ENCODE peak calls at places on chromosomes 2 and 18, in four cellular contexts. One of them, this sample, is unnamed. For H3K79me2, the result is how much of the 10 kb centered on the place peaks cover.

GRCh38 chr2:10778724-10779115 is 33.9 kb downstream of the PDIA6 start:
- DNase-seq in H1: no peak
- DNase-seq in mesendoderm: no peak
- DNase-seq in trophoblast cell: no peak
- DNase-seq in this sample: no peak

GRCh38 chr2:10860476-10861325 is 48.1 kb upstream of the PDIA6 start:
- DNase-seq in H1: no peak
- DNase-seq in mesendoderm: no peak
- DNase-seq in trophoblast cell: no peak
- DNase-seq in this sample: no peak

GRCh38 chr2:142128105-142128504 is 2.7 kb downstream of the LRP1B start:
- DNase-seq in H1: no peak
- DNase-seq in mesendoderm: no peak
- DNase-seq in trophoblast cell: no peak
- DNase-seq in this sample: no peak

GRCh38 chr18:45837283-45838070 is 12.0 kb downstream of the SIGLEC15 start:
- DNase-seq in H1: peak
- DNase-seq in mesendoderm: peak
- DNase-seq in trophoblast cell: peak
- DNase-seq in this sample: peak

GRCh38 chr2:216698895-216699294 is 3.5 kb upstream of the IGFBP5 start:
- DNase-seq in H1: no peak
- DNase-seq in mesendoderm: peak
- DNase-seq in trophoblast cell: peak
- DNase-seq in this sample: no peak

GRCh38 chr2:179331066-179331465 is 66.4 kb upstream of the SESTD1 start:
- DNase-seq in H1: no peak
- DNase-seq in mesendoderm: no peak
- DNase-seq in trophoblast cell: no peak
- DNase-seq in this sample: no peak

GRCh38 chr2:216694201-216694825 is 1.0 kb downstream of the IGFBP5 start:
- DNase-seq in H1: no peak
- DNase-seq in mesendoderm: peak
- DNase-seq in trophoblast cell: no peak
- DNase-seq in this sample: peak

GRCh38 chr2:147467441-147467840 is 377.4 kb upstream of the ACVR2A start:
- DNase-seq in H1: no peak
- DNase-seq in mesendoderm: no peak
- DNase-seq in trophoblast cell: no peak
- DNase-seq in this sample: no peak

GRCh38 chr18:58515175-58515574 is 113.7 kb downstream of the ALPK2 start:
- DNase-seq in H1: no peak
- DNase-seq in mesendoderm: no peak
- DNase-seq in trophoblast cell: no peak
- DNase-seq in this sample: peak

GRCh38 chr2:28487258-28487657 is 8.6 kb upstream of the PLB1 start:
- DNase-seq in H1: no peak
- DNase-seq in mesendoderm: no peak
- DNase-seq in trophoblast cell: no peak
- DNase-seq in this sample: no peak

GRCh38 chr18:939167-939566 is 34.5 kb downstream of the ADCYAP1 start:
- DNase-seq in H1: no peak
- DNase-seq in mesendoderm: peak
- DNase-seq in trophoblast cell: peak
- DNase-seq in this sample: no peak

GRCh38 chr2:3801506-3801905 is 98.1 kb downstream of the DCDC2C start:
- DNase-seq in H1: no peak
- DNase-seq in mesendoderm: no peak
- DNase-seq in trophoblast cell: no peak
- DNase-seq in this sample: no peak

GRCh38 chr2:121689356-121689755 is 40.1 kb upstream of the CLASP1 start:
- DNase-seq in H1: no peak
- DNase-seq in mesendoderm: peak
- DNase-seq in trophoblast cell: peak
- DNase-seq in this sample: no peak

GRCh38 chr2:16218651-16219050 is 278.3 kb downstream of the MYCN start:
- DNase-seq in H1: no peak
- DNase-seq in mesendoderm: peak
- DNase-seq in trophoblast cell: peak
- DNase-seq in this sample: peak

GRCh38 chr2:219639356-219639755 is 11.9 kb downstream of the SLC4A3 start:
- DNase-seq in H1: no peak
- DNase-seq in mesendoderm: no peak
- DNase-seq in trophoblast cell: no peak
- DNase-seq in this sample: peak

GRCh38 chr2:68088950-68089349 is 26.1 kb upstream of the C1D start:
- DNase-seq in H1: no peak
- DNase-seq in mesendoderm: no peak
- DNase-seq in trophoblast cell: no peak
- DNase-seq in this sample: no peak

GRCh38 chr2:233065954-233066470 is 5.9 kb downstream of the INPP5D start:
- DNase-seq in H1: no peak
- DNase-seq in mesendoderm: no peak
- DNase-seq in trophoblast cell: no peak
- DNase-seq in this sample: no peak

GRCh38 chr18:67876866-67877265 is 360.3 kb upstream of the DSEL start:
- DNase-seq in H1: no peak
- DNase-seq in mesendoderm: no peak
- DNase-seq in trophoblast cell: no peak
- DNase-seq in this sample: no peak

GRCh38 chr2:204177977-204178522 is 241.5 kb downstream of the ICOS start:
- DNase-seq in H1: peak
- DNase-seq in mesendoderm: peak
- DNase-seq in trophoblast cell: peak
- DNase-seq in this sample: peak

GRCh38 chr2:80519699-80520291 is 215.2 kb upstream of the LRRTM1 start:
- DNase-seq in H1: no peak
- DNase-seq in mesendoderm: peak
- DNase-seq in trophoblast cell: no peak
- DNase-seq in this sample: no peak

GRCh38 chr18:31217038-31217437 is 54.4 kb upstream of the DSC1 start:
- DNase-seq in H1: no peak
- DNase-seq in mesendoderm: peak
- DNase-seq in trophoblast cell: peak
- DNase-seq in this sample: no peak
- H3K18ac ChIP-seq in H1: no peak
- H3K18ac ChIP-seq in mesendoderm: no peak
- H3K18ac ChIP-seq in trophoblast cell: no peak
- H3K18ac ChIP-seq in this sample: no peak

GRCh38 chr2:42184346-42184745 is 15.2 kb downstream of the EML4 start:
- DNase-seq in H1: no peak
- DNase-seq in mesendoderm: peak
- DNase-seq in trophoblast cell: no peak
- DNase-seq in this sample: no peak
- H3K79me2 ChIP-seq in H1: under half
- H3K79me2 ChIP-seq in mesendoderm: under half
- H3K79me2 ChIP-seq in trophoblast cell: under half
- H3K79me2 ChIP-seq in this sample: under half

GRCh38 chr2:101754613-101755012 is 57.1 kb downstream of the MAP4K4 start:
- DNase-seq in H1: no peak
- DNase-seq in mesendoderm: no peak
- DNase-seq in trophoblast cell: no peak
- DNase-seq in this sample: no peak
- H3K18ac ChIP-seq in H1: no peak
- H3K18ac ChIP-seq in mesendoderm: no peak
- H3K18ac ChIP-seq in trophoblast cell: no peak
- H3K18ac ChIP-seq in this sample: no peak

GRCh38 chr18:2878656-2879330 is 32.0 kb downstream of the EMILIN2 start:
- DNase-seq in H1: no peak
- DNase-seq in mesendoderm: no peak
- DNase-seq in trophoblast cell: no peak
- DNase-seq in this sample: no peak
- H3K79me2 ChIP-seq in H1: under half
- H3K79me2 ChIP-seq in mesendoderm: under half
- H3K79me2 ChIP-seq in trophoblast cell: under half
- H3K79me2 ChIP-seq in this sample: under half

DNA sequence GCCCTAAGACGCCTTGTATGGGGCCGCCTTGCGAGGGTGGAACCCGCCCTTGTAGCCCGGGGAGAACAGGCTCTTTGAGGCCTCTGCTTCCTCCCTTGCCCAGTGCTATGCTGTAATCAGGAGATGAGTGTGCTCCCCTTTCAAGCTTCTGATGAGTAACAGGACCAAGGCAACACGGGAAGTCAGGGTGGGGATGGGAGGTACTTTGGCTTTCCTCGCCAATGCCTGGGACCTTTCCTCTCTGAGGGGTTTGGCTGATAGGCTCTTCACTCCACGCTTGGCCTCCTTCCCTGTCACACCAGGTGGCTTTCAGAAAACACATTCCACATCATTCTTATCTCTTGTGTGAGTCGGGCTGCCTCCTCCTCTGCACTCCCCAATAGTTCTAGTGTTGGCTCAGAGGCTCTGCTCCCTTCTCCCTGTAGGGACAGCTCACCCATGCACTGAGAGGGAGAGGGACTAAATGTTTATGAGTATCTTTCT is 223.7 kb upstream of the TRIB2 start:
- DNase-seq in H1: no peak
- DNase-seq in mesendoderm: peak
- DNase-seq in trophoblast cell: no peak
- DNase-seq in this sample: no peak
- H3K18ac ChIP-seq in H1: no peak
- H3K18ac ChIP-seq in mesendoderm: no peak
- H3K18ac ChIP-seq in trophoblast cell: no peak
- H3K18ac ChIP-seq in this sample: no peak

This sample was measured in H9.